ENCODE peak calls at places on chromosome 15, in four cellular contexts. Q is MM.1S; C is CD8-positive, alpha-beta T cell; I is IMR-90. X is an unnamed sample.

GRCh38 chr15:39312984-39313383 is 267.9 kb upstream of the THBS1 start:
- DNase-seq in I (no peak), C (no peak), Q (no peak), X (no peak)

GRCh38 chr15:55993804-55994539 is 560 bp upstream of the NEDD4 start:
- DNase-seq in C (no peak), I (peak), Q (no peak), X (no peak)

GRCh38 chr15:57503051-57503702 is 88.5 kb upstream of the MYZAP start:
- DNase-seq in C (no peak), Q (no peak), I (no peak), X (no peak)

GRCh38 chr15:99249270-99249817 is at the start of gene TTC23:
- DNase-seq in I (peak), C (no peak), Q (no peak), X (no peak)

GRCh38 chr15:99433757-99434211 is 132.0 kb upstream of the MEF2A start:
- DNase-seq in C (no peak), Q (no peak), I (no peak), X (peak)

GRCh38 chr15:55669226-55669625 is 73.7 kb downstream of the PRTG start:
- DNase-seq in I (no peak), Q (no peak), C (no peak), X (no peak)

GRCh38 chr15:67839358-67839928 is 402 bp downstream of the RNU6-1 start:
- DNase-seq in I (peak), Q (peak), C (peak), X (no peak)

GRCh38 chr15:67125589-67126502 is 60.4 kb downstream of the SMAD3 start:
- DNase-seq in C (no peak), I (peak), Q (no peak), X (no peak)

GRCh38 chr15:29812384-29812694 is 9.9 kb downstream of the TJP1 start:
- DNase-seq in C (no peak), I (peak), Q (no peak), X (no peak)

GRCh38 chr15:61715082-61715481 is 345.2 kb downstream of the VPS13C start:
- DNase-seq in C (no peak), I (no peak), Q (no peak), X (no peak)

GRCh38 chr15:31337352-31338031 is 10.9 kb downstream of the KLF13 start:
- DNase-seq in I (no peak), C (no peak), Q (peak), X (no peak)

GRCh38 chr15:25787381-25787780 is 75.7 kb downstream of the ATP10A start:
- DNase-seq in Q (no peak), C (no peak), I (peak), X (no peak)

GRCh38 chr15:101028772-101029438 is 109.7 kb downstream of the LRRK1 start:
- DNase-seq in Q (no peak), I (no peak), C (peak), X (peak)

GRCh38 chr15:88465633-88466219 is 1.5 kb downstream of the MRPL46 start:
- DNase-seq in Q (no peak), I (peak), C (no peak), X (no peak)

GRCh38 chr15:35663956-35664355 is 118.0 kb upstream of the DPH6 start:
- DNase-seq in C (no peak), I (no peak), Q (no peak), X (no peak)

GRCh38 chr15:85607141-85607806 is 187.5 kb downstream of the KLHL25 start:
- DNase-seq in Q (no peak), C (no peak), I (peak), X (no peak)

GRCh38 chr15:76967067-76967466 is 27.9 kb upstream of the PSTPIP1 start:
- DNase-seq in C (no peak), I (no peak), Q (no peak), X (no peak)

GRCh38 chr15:67190326-67190725 is 64.1 kb downstream of the AAGAB start:
- DNase-seq in C (no peak), I (peak), Q (no peak), X (no peak)

GRCh38 chr15:47812436-47813109 is 95.3 kb downstream of the SEMA6D start:
- DNase-seq in Q (peak), C (no peak), I (peak), X (no peak)

GRCh38 chr15:98903377-98904018 is 104.1 kb downstream of the PGPEP1L start:
- DNase-seq in I (peak), C (no peak), Q (no peak), X (no peak)

GRCh38 chr15:40344217-40344616 is 3.5 kb upstream of the CCDC9B start:
- DNase-seq in I (peak), C (no peak), Q (no peak), X (no peak)

GRCh38 chr15:40343512-40343911 is 2.8 kb upstream of the CCDC9B start:
- DNase-seq in C (no peak), I (peak), Q (no peak), X (no peak)

GRCh38 chr15:40345225-40345866 is 4.6 kb upstream of the CCDC9B start:
- DNase-seq in I (no peak), Q (no peak), C (no peak), X (no peak)

GRCh38 chr15:40345867-40346578 is 4.8 kb upstream of the PHGR1 start:
- DNase-seq in Q (no peak), I (no peak), C (no peak), X (no peak)

DNA sequence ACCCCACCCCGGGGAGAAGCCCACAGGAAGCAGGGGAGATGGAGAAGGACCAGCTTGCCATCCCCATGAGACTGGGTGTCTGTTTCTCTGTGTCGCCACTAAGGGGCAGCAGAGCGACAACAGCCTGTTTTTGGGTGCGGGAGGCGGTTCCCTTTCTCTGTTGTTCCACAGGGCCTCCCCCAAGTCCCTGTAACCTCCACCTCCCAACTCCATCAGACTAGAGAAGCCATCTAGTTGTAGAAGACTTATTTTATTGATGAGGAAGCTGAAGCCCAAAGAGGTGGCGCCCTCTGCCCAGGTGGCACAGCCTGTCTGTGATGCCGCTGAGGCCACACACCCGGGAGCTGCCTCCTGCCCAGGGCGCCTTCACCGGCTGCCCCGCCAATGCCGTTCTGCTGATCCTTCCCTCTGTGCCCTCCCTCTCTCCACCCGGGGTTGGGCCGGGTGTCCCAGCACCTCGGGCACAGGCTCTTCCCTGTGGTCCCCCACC is 3.9 kb upstream of the CCDC9B start:
- DNase-seq in C (peak), I (peak), Q (peak), X (peak)
- TF ChIP-seq CTCF in C (peak), I (peak), Q (peak), X (peak)

DNA sequence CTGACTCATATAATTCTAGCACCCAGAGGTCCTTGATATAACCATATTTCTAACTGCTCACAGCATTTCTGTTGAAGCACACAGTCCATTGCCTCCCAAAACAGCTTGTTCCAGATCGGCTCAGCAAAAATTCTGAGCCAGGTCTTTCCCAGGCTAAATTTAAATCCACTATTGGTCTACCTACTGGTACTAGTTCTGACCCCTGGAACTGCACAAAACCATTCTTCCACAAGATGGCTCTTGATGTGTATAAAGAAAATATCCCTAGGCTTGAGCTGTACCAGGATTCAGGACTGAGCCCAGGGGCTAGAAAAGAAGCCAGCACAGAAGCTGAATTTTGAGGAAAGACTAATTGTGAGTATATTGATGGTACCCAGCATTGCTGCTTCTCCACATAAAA is 75.4 kb upstream of the ABHD17C start:
- DNase-seq in C (no peak), Q (no peak), I (peak), X (no peak)
- TF ChIP-seq CTCF in C (no peak), Q (peak), I (peak), X (no peak)

DNA sequence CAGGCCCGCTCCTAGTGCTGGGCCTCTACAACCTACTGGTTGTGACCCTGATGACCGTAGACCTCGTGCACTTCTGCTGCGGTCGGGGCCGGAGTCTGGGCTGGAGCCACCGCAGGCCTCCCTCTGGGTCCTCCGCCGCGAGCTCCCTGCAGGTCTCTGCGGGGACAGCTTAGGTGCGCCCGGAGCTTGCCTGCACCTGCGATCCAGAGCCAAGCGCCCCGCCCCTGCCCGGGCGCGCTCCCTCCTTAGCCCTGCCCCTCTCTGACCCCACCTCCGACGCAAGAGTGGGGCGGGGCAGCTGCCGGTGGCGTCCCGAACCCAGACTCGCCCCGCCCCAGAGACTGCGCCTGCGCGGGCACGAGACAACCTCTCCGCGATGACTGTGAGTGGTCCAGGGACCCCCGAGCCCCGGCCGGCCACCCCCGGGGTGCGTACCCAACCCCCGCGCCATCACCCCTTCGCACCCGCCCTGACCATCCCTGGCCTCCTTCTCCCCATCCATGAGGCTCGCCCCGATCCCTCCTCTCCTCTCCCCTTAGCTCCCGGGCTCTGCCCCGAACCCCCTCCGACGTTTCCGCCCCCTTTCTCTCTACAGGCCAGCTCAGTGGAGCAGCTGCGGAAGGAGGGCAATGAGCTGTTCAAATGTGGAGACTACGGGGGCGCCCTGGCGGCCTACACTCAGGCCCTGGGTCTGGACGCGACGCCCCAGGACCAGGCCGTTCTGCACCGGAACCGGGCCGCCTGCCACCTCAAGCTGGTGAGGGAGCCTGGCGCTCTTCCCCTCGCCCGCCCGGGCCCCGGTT is at the start of gene UNC45A:
- DNase-seq in C (peak), Q (peak), I (peak), X (peak)
- TF ChIP-seq CTCF in C (no peak), Q (no peak), I (no peak), X (no peak)

GRCh38 chr15:82298032-82298431 is 35.4 kb downstream of the SAXO2 start:
- DNase-seq in C (no peak), Q (no peak), I (no peak), X (no peak)

GRCh38 chr15:82300883-82301282 is 38.3 kb downstream of the SAXO2 start:
- DNase-seq in Q (no peak), I (no peak), C (no peak), X (no peak)

GRCh38 chr15:82298520-82298919 is 35.9 kb downstream of the SAXO2 start:
- DNase-seq in Q (no peak), C (peak), I (no peak), X (peak)

GRCh38 chr15:82303956-82304640 is 41.5 kb downstream of the SAXO2 start:
- DNase-seq in I (no peak), Q (no peak), C (no peak), X (no peak)

DNA sequence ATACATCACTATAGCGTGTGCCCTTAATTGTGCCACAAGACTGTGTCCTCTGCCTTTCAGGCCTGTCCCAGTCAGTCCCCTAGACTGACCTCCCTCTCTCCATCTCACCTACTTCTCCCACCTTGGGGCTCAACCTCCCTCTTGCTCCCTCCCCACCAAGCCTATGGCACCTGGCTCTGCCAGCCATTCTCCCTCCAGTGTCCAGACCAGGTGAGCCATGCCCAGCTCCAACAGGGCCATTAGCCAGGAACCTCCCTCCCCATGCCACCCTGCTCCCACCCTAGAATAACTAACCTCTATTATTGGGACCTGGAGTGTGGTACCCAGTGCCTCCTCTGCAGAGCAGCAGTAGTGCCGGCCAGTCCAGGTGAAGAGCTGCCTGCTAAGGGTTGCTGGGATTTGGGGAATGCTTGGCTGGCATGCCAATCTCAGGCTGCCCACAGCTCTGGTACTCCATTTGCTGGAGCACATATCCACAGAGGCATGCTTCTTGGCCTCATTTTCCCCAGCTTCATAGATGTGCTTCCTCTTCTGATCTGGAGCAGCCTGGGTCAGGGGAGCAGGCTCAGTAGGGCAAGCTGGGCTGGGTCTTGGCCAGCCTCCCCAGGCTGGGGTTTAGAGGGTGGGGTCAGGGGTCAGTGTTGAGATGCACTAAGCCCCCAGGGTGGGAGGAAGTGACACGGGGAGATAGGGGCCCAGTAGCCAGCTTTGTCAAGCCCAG is 38.8 kb downstream of the SAXO2 start:
- DNase-seq in Q (no peak), I (no peak), C (no peak), X (no peak)
- TF ChIP-seq CTCF in Q (no peak), I (no peak), C (no peak), X (no peak)

GRCh38 chr15:59562787-59563186 is 48.8 kb upstream of the GCNT3 start:
- DNase-seq in C (no peak), Q (no peak), I (no peak), X (no peak)
- TF ChIP-seq CTCF in C (no peak), Q (peak), I (peak), X (no peak)

DNA sequence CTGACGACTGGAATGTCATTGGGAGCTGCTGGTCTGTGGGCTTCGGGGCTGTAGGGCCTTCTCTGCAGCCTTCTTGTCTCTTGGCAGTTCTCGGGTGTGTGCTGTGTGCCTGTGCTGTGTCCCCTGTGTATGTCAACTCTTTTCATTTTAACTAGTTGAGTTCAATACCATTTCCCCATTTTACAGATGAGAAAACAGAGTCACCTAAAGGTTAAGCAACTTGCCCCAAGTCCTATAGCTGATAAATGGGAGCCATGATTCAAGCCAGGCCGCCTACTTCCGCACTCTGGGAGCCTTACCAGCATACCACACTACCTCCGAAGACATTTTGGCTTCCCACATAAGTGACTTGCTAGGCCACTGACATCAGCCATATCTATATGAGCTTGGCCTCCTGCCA is 85.7 kb downstream of the FAM81A start:
- DNase-seq in Q (no peak), C (no peak), I (no peak), X (no peak)
- TF ChIP-seq CTCF in Q (no peak), C (no peak), I (no peak), X (no peak)

GRCh38 chr15:51982770-51983103 is 11.2 kb upstream of the LEO1 start:
- DNase-seq in Q (no peak), C (no peak), I (no peak), X (no peak)

DNA sequence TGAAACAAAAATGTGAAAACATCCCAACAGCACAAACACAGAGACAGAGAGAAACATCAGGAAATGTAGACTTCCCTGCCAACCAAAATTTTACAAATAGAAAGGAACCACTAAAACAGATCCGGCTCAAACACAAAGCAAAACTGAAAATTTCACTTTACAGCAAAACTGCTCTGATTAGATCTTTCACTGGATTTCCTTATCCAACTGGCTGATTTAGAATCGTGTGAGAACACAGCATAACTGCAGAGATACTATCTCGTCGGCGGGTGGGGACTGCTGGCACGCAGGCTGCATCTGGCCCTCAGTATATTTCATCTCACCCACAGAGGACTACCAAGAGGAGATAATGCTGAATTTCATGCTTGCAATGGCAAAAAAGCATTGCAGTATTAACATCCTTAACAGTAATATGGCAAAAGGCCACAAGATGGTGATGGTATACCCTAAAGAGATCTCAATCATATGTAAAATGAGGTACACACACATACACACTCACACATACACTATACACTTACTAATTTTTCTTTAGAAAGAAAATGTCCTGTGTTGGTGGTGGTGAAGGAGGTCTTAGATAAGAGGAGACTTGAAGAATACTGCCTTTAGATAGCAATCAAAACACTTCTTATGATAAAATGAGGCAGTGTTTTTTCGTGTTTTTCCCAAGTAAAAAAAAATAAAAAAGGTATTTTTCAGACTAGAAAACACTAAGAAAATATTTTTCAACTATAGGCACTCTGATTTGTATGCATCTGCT is 10.6 kb upstream of the LEO1 start:
- DNase-seq in Q (peak), I (peak), C (peak), X (no peak)
- TF ChIP-seq CTCF in Q (peak), I (peak), C (peak), X (peak)

DNA sequence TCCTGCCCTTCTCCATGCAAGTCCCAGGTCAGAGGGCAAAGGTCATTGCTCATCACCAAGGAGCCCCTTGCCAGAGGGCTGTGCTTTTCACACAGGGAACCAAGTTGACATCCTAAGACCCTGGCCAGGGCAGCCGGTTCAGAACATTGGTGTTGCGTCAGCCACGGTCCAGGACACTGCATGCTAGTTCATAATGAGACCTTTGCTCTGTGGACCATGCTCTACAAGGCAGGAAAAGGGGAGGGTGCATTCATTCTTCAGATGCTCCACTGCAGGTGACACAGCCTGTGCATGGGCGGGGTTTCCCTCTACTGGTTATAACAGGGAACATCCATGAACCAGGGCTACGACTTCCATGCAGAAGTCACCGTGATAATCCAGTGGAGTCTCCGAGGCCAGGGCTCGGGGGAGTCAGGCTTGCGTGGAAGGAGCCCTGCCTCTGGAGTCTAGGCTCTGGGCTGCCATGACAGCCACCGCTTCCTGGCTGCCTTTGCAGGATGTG is 81.6 kb downstream of the OCA2 start:
- DNase-seq in I (no peak), C (no peak), Q (no peak), X (no peak)
- TF ChIP-seq CTCF in I (no peak), C (no peak), Q (no peak), X (no peak)

GRCh38 chr15:66046751-66047150 is 177.5 kb downstream of the RAB11A start:
- DNase-seq in C (no peak), I (no peak), Q (no peak), X (no peak)
- TF ChIP-seq CTCF in C (no peak), I (no peak), Q (no peak), X (no peak)